ENCODE peak calls at places on chromosomes 7 and 10, in ten cellular contexts. O is MM.1S, D is osteoblast, Z is brain microvascular endothelial cell, Q is body of pancreas, K is Peyer's patch, I is right lobe of liver, A is BJ, E is aorta, F is thyroid gland. T is an unnamed sample. For H3K27me3, the result is how much of the 10 kb centered on the place peaks cover.

GRCh38 chr10:30897547-30897946 is 134.1 kb downstream of the ZNF438 start:
- DNase-seq in F (no peak), A (no peak), D (no peak), Q (no peak), K (no peak), Z (no peak), O (peak), E (no peak), I (no peak), T (no peak)

GRCh38 chr10:113139695-113140094 is 189.6 kb downstream of the TCF7L2 start:
- DNase-seq in F (no peak), O (no peak), D (no peak), I (no peak), Q (no peak), Z (peak), E (no peak), K (no peak), A (no peak), T (no peak)

GRCh38 chr7:153297141-153297540 is 537.6 kb downstream of the ACTR3B start:
- DNase-seq in K (no peak), I (no peak), D (no peak), F (no peak), A (no peak), E (no peak), O (no peak), Q (no peak), Z (no peak), T (no peak)

GRCh38 chr7:155003215-155003999 is 483 bp upstream of the PAXIP1 start:
- DNase-seq in K (peak), Q (peak), D (peak), E (peak), O (peak), F (peak), A (no peak), Z (peak), I (peak), T (peak)

GRCh38 chr10:76779163-76779820 is 858.3 kb downstream of the KCNMA1 start:
- DNase-seq in D (peak), K (no peak), O (no peak), F (peak), A (peak), Q (no peak), I (no peak), E (no peak), Z (peak), T (no peak)

GRCh38 chr10:18879284-18879683 is 169.3 kb upstream of the MALRD1 start:
- DNase-seq in F (no peak), O (no peak), I (no peak), Z (no peak), K (peak), E (no peak), D (no peak), Q (no peak), A (no peak), T (no peak)

GRCh38 chr7:69749994-69750393 is 151.7 kb downstream of the AUTS2 start:
- DNase-seq in F (no peak), E (no peak), A (no peak), I (no peak), D (no peak), K (no peak), Q (no peak), Z (no peak), O (no peak), T (no peak)

GRCh38 chr7:46940178-46940577 is 641.7 kb downstream of the TNS3 start:
- DNase-seq in O (no peak), A (no peak), Z (no peak), Q (no peak), I (no peak), K (no peak), E (no peak), F (no peak), D (no peak), T (no peak)

GRCh38 chr7:84274029-84274638 is 79.5 kb upstream of the SEMA3A start:
- DNase-seq in E (no peak), A (no peak), F (peak), Q (no peak), K (no peak), I (no peak), D (no peak), O (peak), Z (no peak), T (no peak)

GRCh38 chr10:73110345-73110849 is at the start of gene NUDT13:
- DNase-seq in D (peak), K (peak), A (no peak), Z (peak), I (peak), O (peak), Q (peak), E (peak), F (peak), T (no peak)

GRCh38 chr7:92953657-92954056 is 117.3 kb upstream of the CDK6 start:
- DNase-seq in Q (no peak), O (no peak), A (no peak), K (no peak), E (no peak), F (no peak), Z (no peak), D (no peak), I (no peak), T (no peak)

GRCh38 chr7:134458341-134458805 is 527 bp downstream of the AKR1B1 start:
- DNase-seq in F (peak), O (peak), K (peak), E (peak), Q (peak), A (no peak), Z (no peak), D (peak), I (peak), T (peak)

GRCh38 chr7:88665892-88666514 is 93.5 kb upstream of the ZNF804B start:
- DNase-seq in O (no peak), E (no peak), Q (peak), I (no peak), F (no peak), A (no peak), Z (no peak), K (no peak), D (no peak), T (no peak)

GRCh38 chr7:80896856-80897598 is 21.8 kb downstream of the SEMA3C start:
- DNase-seq in D (peak), K (no peak), I (no peak), Q (no peak), O (no peak), E (no peak), Z (no peak), A (no peak), F (no peak), T (no peak)

GRCh38 chr7:72334733-72335132 is 77.4 kb downstream of the CALN1 start:
- DNase-seq in I (no peak), Q (no peak), O (no peak), E (no peak), A (no peak), Z (no peak), F (no peak), D (peak), K (no peak), T (no peak)

GRCh38 chr10:944034-944831 is 12.7 kb upstream of the LARP4B start:
- DNase-seq in Z (peak), E (peak), F (no peak), A (peak), Q (peak), D (peak), K (peak), I (peak), O (no peak), T (peak)

GRCh38 chr10:59830601-59831259 is 75.6 kb downstream of the CCDC6 start:
- DNase-seq in Q (peak), A (no peak), D (peak), I (no peak), E (no peak), F (peak), K (peak), O (peak), Z (peak), T (no peak)

GRCh38 chr10:31219321-31219720 is 99.7 kb upstream of the ZEB1 start:
- DNase-seq in I (no peak), E (no peak), K (no peak), O (no peak), Z (no peak), D (no peak), Q (no peak), F (no peak), A (no peak), T (no peak)

GRCh38 chr10:129770286-129770685 is 193.8 kb downstream of the EBF3 start:
- DNase-seq in E (no peak), A (no peak), Q (no peak), O (no peak), K (no peak), Z (no peak), D (peak), I (peak), F (no peak), T (no peak)

GRCh38 chr10:97719602-97720001 is 6.1 kb downstream of the MARVELD1 start:
- DNase-seq in I (peak), O (no peak), Z (no peak), Q (no peak), E (no peak), D (no peak), F (no peak), A (no peak), K (no peak), T (no peak)

DNA sequence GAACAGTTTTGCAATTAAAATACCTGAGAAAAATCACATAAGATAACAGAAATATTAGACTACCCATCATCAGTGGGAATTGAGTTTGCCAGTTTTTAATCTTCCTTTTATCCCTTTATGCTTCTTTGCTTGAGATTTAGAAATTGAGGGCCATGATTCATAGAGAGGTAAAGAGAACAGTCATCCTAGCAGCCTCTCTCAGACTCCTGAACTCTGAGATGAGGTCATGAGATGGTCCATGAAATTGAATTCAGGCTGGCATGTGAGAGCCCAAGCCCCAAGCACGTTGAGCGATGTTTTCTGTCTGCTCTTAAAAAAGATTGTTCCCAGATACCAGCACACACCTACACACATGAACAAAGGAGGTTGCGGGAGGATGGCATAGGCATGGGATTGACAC is 91.1 kb downstream of the CREB5 start:
- DNase-seq in K (no peak), Z (no peak), E (no peak), I (no peak), F (no peak), Q (no peak), O (no peak), D (no peak), A (no peak), T (no peak)
- H3K27me3 ChIP-seq in K (under half), Z (under half), E (under half), I (under half), F (under half), Q (under half), O (under half), D (under half), A (under half), T (under half)

GRCh38 chr7:101306307-101306706 is 15.3 kb downstream of the IFT22 start:
- DNase-seq in Z (no peak), E (no peak), I (no peak), Q (no peak), F (no peak), D (no peak), A (no peak), O (no peak), K (no peak), T (no peak)
- H3K27me3 ChIP-seq in Z (under half), E (under half), I (under half), Q (under half), F (under half), D (under half), A (under half), O (half or more), K (under half), T (half or more)

GRCh38 chr10:117246997-117247667 is 6.2 kb downstream of the SLC18A2 start:
- DNase-seq in Z (no peak), F (no peak), I (no peak), O (no peak), Q (no peak), A (peak), E (no peak), K (no peak), D (no peak), T (no peak)
- H3K27me3 ChIP-seq in Z (under half), F (under half), I (under half), O (under half), Q (under half), A (under half), E (under half), K (under half), D (under half), T (under half)

GRCh38 chr7:32937344-32938174 is 19.7 kb upstream of the FKBP9 start:
- DNase-seq in D (peak), O (no peak), K (no peak), Q (peak), Z (no peak), E (peak), F (peak), A (no peak), I (no peak), T (no peak)

GRCh38 chr7:32943654-32944030 is 13.6 kb upstream of the FKBP9 start:
- DNase-seq in A (no peak), O (no peak), Z (no peak), F (no peak), D (no peak), E (no peak), I (no peak), Q (no peak), K (no peak), T (no peak)

GRCh38 chr7:32941181-32941995 is 15.9 kb upstream of the FKBP9 start:
- DNase-seq in A (no peak), F (no peak), K (no peak), Z (no peak), I (no peak), E (no peak), D (peak), Q (no peak), O (no peak), T (no peak)

GRCh38 chr7:32942783-32943653 is 14.2 kb upstream of the FKBP9 start:
- DNase-seq in D (peak), K (peak), O (peak), F (peak), E (peak), Z (peak), Q (peak), A (peak), I (peak), T (peak)

GRCh38 chr7:32941996-32942782 is 15.1 kb upstream of the FKBP9 start:
- DNase-seq in E (peak), D (peak), I (peak), K (peak), F (peak), A (peak), Z (peak), O (no peak), Q (peak), T (peak)
- H3K27me3 ChIP-seq in E (under half), D (under half), I (under half), K (under half), F (under half), A (under half), Z (under half), O (under half), Q (under half), T (under half)

GRCh38 chr7:140084142-140084655 is 21.4 kb upstream of the PARP12 start:
- DNase-seq in F (no peak), K (no peak), O (no peak), A (no peak), D (no peak), Z (no peak), Q (no peak), E (no peak), I (no peak), T (no peak)
- H3K27me3 ChIP-seq in F (under half), K (under half), O (under half), A (under half), D (under half), Z (under half), Q (under half), E (under half), I (under half), T (under half)

GRCh38 chr7:128164061-128164954 is 76.8 kb upstream of the LEP start:
- DNase-seq in A (no peak), Q (peak), F (no peak), D (peak), K (no peak), Z (peak), I (no peak), O (no peak), E (no peak), T (peak)
- H3K27me3 ChIP-seq in A (under half), Q (under half), F (under half), D (half or more), K (under half), Z (under half), I (under half), O (under half), E (under half), T (half or more)

DNA sequence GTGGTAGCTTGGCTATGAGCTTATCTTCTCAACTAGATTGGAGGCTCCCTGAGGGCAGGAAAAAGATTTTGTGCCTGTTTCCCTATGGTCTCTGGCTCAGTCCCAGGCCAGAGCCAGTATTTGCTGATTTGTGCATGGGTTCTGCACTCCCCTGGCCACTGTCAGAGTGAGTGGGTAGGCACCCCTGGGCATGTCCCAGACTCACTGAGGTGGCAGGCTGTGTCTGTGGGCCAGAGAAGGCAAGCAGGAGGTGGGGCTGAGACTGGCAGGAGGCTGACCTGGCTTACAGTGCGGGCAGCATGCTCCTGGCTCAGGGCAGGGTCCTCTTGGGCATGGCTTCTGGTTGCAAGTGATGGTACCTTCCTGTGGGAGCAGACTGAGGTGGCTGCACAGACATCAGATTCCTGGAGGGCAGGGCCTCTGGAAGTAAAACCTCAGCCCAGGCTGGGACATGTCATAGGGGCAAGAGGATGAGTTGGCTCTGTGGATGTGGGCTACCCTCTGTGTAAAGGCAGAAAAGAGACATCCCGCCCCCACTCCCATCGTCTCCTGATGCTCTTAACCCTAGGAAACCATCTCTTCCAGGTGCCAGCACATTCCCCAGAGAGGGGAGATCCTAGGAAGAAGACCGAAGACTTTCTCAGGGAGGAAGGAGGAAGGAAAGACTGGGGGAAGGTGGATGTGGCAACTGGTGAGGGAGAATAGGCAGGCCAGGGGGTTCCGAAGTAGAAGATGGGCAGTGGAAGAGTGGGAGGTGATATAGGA is 4.3 kb downstream of the KCP start:
- DNase-seq in Q (no peak), Z (no peak), E (no peak), D (no peak), K (peak), O (no peak), I (peak), F (no peak), A (no peak), T (no peak)
- H3K27me3 ChIP-seq in Q (under half), Z (under half), E (under half), D (under half), K (under half), O (under half), I (under half), F (under half), A (under half), T (under half)

GRCh38 chr10:80283536-80284199 is 5.8 kb downstream of the MAT1A start:
- DNase-seq in O (no peak), Z (no peak), E (no peak), I (peak), A (no peak), F (no peak), K (peak), Q (no peak), D (no peak), T (no peak)
- H3K27me3 ChIP-seq in O (under half), Z (under half), E (under half), I (under half), A (under half), F (under half), K (under half), Q (under half), D (under half), T (under half)

GRCh38 chr10:84237199-84238051 is 3.9 kb downstream of the LRIT1 start:
- DNase-seq in O (no peak), D (peak), E (no peak), Q (no peak), K (no peak), I (no peak), F (no peak), A (no peak), Z (no peak), T (no peak)
- H3K27me3 ChIP-seq in O (under half), D (under half), E (under half), Q (under half), K (under half), I (under half), F (under half), A (under half), Z (under half), T (under half)

T was measured in left lung.